ENCODE peak calls at places on chromosomes 2 and 18, in five cellular contexts. One of them, this sample, is unnamed.

GRCh38 chr18:51569153-51569552 is 371.7 kb upstream of the MEX3C start:
- DNase-seq in RWPE2: no peak
- DNase-seq in sigmoid colon: no peak
- DNase-seq in keratinocyte: no peak
- DNase-seq in heart left ventricle: no peak
- DNase-seq in this sample: no peak

GRCh38 chr2:168798076-168798887 is 4.2 kb upstream of the NOSTRIN start:
- DNase-seq in RWPE2: no peak
- DNase-seq in sigmoid colon: no peak
- DNase-seq in keratinocyte: no peak
- DNase-seq in heart left ventricle: no peak
- DNase-seq in this sample: no peak

GRCh38 chr2:191202209-191202721 is 42.9 kb upstream of the MYO1B start:
- DNase-seq in RWPE2: no peak
- DNase-seq in sigmoid colon: no peak
- DNase-seq in keratinocyte: peak
- DNase-seq in heart left ventricle: no peak
- DNase-seq in this sample: no peak

GRCh38 chr2:10303174-10303633 is 500 bp downstream of the HPCAL1 start:
- DNase-seq in RWPE2: no peak
- DNase-seq in sigmoid colon: no peak
- DNase-seq in keratinocyte: no peak
- DNase-seq in heart left ventricle: no peak
- DNase-seq in this sample: no peak

GRCh38 chr18:58784601-58785137 is 80.0 kb upstream of the ZNF532 start:
- DNase-seq in RWPE2: no peak
- DNase-seq in sigmoid colon: no peak
- DNase-seq in keratinocyte: no peak
- DNase-seq in heart left ventricle: no peak
- DNase-seq in this sample: no peak

GRCh38 chr2:38251940-38252339 is 125.1 kb downstream of the ATL2 start:
- DNase-seq in RWPE2: no peak
- DNase-seq in sigmoid colon: no peak
- DNase-seq in keratinocyte: no peak
- DNase-seq in heart left ventricle: no peak
- DNase-seq in this sample: no peak

GRCh38 chr2:9552491-9553178 is 3.0 kb downstream of the ADAM17 start:
- DNase-seq in RWPE2: no peak
- DNase-seq in sigmoid colon: no peak
- DNase-seq in keratinocyte: peak
- DNase-seq in heart left ventricle: no peak
- DNase-seq in this sample: no peak

GRCh38 chr2:219497495-219498279 is 1.0 kb upstream of the GMPPA start:
- DNase-seq in RWPE2: peak
- DNase-seq in sigmoid colon: peak
- DNase-seq in keratinocyte: no peak
- DNase-seq in heart left ventricle: peak
- DNase-seq in this sample: peak

DNA sequence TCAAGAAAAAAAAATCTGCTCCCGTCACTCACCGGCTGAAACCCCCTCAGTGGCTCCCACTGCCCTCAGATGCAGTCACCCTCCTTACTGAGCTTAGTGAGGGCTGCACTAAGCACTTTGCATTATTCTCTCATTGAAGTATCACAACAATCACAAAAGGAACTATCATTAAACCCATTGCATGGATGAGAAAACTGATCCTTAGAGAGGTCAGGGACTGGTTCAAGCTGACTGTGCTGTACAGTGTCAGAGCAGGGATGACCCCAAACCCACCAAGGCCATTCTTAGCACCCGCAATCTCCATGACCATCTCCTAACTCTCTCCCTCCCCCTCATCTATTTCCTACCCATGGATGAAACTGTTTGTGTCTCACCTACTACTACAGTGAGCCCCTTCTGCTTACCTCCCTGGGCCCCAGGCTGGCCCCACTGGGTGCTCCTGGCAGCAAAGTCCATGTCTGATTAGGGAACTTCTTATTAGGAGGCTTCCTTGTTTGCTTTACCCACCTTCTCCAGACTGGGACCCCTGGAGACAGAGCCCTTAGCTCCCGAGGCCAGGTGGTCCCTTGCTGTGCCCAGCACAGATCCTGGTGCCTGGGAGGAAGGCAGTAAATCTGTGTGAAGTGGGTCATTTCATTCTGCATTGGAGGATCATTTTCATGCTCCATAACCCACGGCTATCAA is 139.3 kb upstream of the ID2 start:
- DNase-seq in RWPE2: peak
- DNase-seq in sigmoid colon: no peak
- DNase-seq in keratinocyte: no peak
- DNase-seq in heart left ventricle: no peak
- DNase-seq in this sample: no peak
- H3K27ac ChIP-seq in RWPE2: no peak
- H3K27ac ChIP-seq in sigmoid colon: no peak
- H3K27ac ChIP-seq in keratinocyte: no peak
- H3K27ac ChIP-seq in heart left ventricle: no peak
- H3K27ac ChIP-seq in this sample: peak

GRCh38 chr2:15677141-15677911 is 85.7 kb downstream of the DDX1 start:
- DNase-seq in RWPE2: no peak
- DNase-seq in sigmoid colon: no peak
- DNase-seq in keratinocyte: no peak
- DNase-seq in heart left ventricle: no peak
- DNase-seq in this sample: no peak
- H3K27ac ChIP-seq in RWPE2: no peak
- H3K27ac ChIP-seq in sigmoid colon: no peak
- H3K27ac ChIP-seq in keratinocyte: no peak
- H3K27ac ChIP-seq in heart left ventricle: no peak
- H3K27ac ChIP-seq in this sample: no peak

DNA sequence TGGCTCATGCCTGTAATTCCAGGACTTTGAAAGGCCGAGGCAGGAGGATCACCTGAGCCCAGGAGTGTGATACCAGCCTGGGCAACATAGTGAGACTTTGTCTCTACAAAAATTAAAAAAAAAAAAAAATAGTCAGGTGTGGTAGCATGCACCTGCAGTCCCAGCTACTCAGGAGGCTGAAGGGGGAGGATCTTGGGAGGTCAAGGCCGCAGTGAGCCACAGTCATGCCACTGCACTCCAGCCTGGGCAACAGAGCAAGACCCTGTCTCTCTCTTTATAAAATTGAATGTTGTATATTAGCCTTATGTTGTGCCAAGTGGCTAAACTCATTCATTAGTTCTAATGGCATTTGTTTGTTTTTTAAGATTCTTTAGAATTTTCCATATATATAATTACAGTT is 207.7 kb upstream of the COPS8 start:
- DNase-seq in RWPE2: no peak
- DNase-seq in sigmoid colon: no peak
- DNase-seq in keratinocyte: no peak
- DNase-seq in heart left ventricle: no peak
- DNase-seq in this sample: no peak
- H3K27ac ChIP-seq in RWPE2: no peak
- H3K27ac ChIP-seq in sigmoid colon: no peak
- H3K27ac ChIP-seq in keratinocyte: no peak
- H3K27ac ChIP-seq in heart left ventricle: no peak
- H3K27ac ChIP-seq in this sample: no peak

GRCh38 chr2:228369400-228370031 is 188.0 kb upstream of the SPHKAP start:
- DNase-seq in RWPE2: no peak
- DNase-seq in sigmoid colon: no peak
- DNase-seq in keratinocyte: no peak
- DNase-seq in heart left ventricle: no peak
- DNase-seq in this sample: no peak
- H3K27ac ChIP-seq in RWPE2: no peak
- H3K27ac ChIP-seq in sigmoid colon: no peak
- H3K27ac ChIP-seq in keratinocyte: no peak
- H3K27ac ChIP-seq in heart left ventricle: no peak
- H3K27ac ChIP-seq in this sample: no peak

GRCh38 chr2:15916336-15916735 is 24.0 kb upstream of the MYCN start:
- DNase-seq in RWPE2: no peak
- DNase-seq in sigmoid colon: no peak
- DNase-seq in keratinocyte: no peak
- DNase-seq in heart left ventricle: no peak
- DNase-seq in this sample: no peak

GRCh38 chr2:15919716-15920444 is 20.5 kb upstream of the MYCN start:
- DNase-seq in RWPE2: no peak
- DNase-seq in sigmoid colon: no peak
- DNase-seq in keratinocyte: no peak
- DNase-seq in heart left ventricle: no peak
- DNase-seq in this sample: no peak

GRCh38 chr2:15918761-15919356 is 21.5 kb upstream of the MYCN start:
- DNase-seq in RWPE2: no peak
- DNase-seq in sigmoid colon: no peak
- DNase-seq in keratinocyte: no peak
- DNase-seq in heart left ventricle: no peak
- DNase-seq in this sample: no peak

GRCh38 chr2:15923597-15923996 is 16.8 kb upstream of the MYCN start:
- DNase-seq in RWPE2: no peak
- DNase-seq in sigmoid colon: no peak
- DNase-seq in keratinocyte: no peak
- DNase-seq in heart left ventricle: no peak
- DNase-seq in this sample: no peak

GRCh38 chr2:15920696-15921095 is 19.7 kb upstream of the MYCN start:
- DNase-seq in RWPE2: no peak
- DNase-seq in sigmoid colon: no peak
- DNase-seq in keratinocyte: no peak
- DNase-seq in heart left ventricle: no peak
- DNase-seq in this sample: no peak
- H3K27ac ChIP-seq in RWPE2: no peak
- H3K27ac ChIP-seq in sigmoid colon: no peak
- H3K27ac ChIP-seq in keratinocyte: no peak
- H3K27ac ChIP-seq in heart left ventricle: no peak
- H3K27ac ChIP-seq in this sample: no peak

GRCh38 chr2:156339866-156340265 is 7.3 kb upstream of the NR4A2 start:
- DNase-seq in RWPE2: no peak
- DNase-seq in sigmoid colon: no peak
- DNase-seq in keratinocyte: no peak
- DNase-seq in heart left ventricle: no peak
- DNase-seq in this sample: no peak

GRCh38 chr2:156339110-156339847 is 6.8 kb upstream of the NR4A2 start:
- DNase-seq in RWPE2: no peak
- DNase-seq in sigmoid colon: no peak
- DNase-seq in keratinocyte: no peak
- DNase-seq in heart left ventricle: no peak
- DNase-seq in this sample: no peak

GRCh38 chr2:156340377-156340776 is 7.9 kb upstream of the NR4A2 start:
- DNase-seq in RWPE2: no peak
- DNase-seq in sigmoid colon: no peak
- DNase-seq in keratinocyte: no peak
- DNase-seq in heart left ventricle: no peak
- DNase-seq in this sample: no peak

GRCh38 chr2:156340818-156341481 is 8.4 kb upstream of the NR4A2 start:
- DNase-seq in RWPE2: no peak
- DNase-seq in sigmoid colon: no peak
- DNase-seq in keratinocyte: no peak
- DNase-seq in heart left ventricle: no peak
- DNase-seq in this sample: no peak

GRCh38 chr2:156338578-156338977 is 6.1 kb upstream of the NR4A2 start:
- DNase-seq in RWPE2: no peak
- DNase-seq in sigmoid colon: no peak
- DNase-seq in keratinocyte: no peak
- DNase-seq in heart left ventricle: no peak
- DNase-seq in this sample: no peak
- H3K27ac ChIP-seq in RWPE2: no peak
- H3K27ac ChIP-seq in sigmoid colon: peak
- H3K27ac ChIP-seq in keratinocyte: no peak
- H3K27ac ChIP-seq in heart left ventricle: no peak
- H3K27ac ChIP-seq in this sample: peak

GRCh38 chr18:6884944-6885343 is 155.4 kb downstream of the ARHGAP28 start:
- DNase-seq in RWPE2: no peak
- DNase-seq in sigmoid colon: no peak
- DNase-seq in keratinocyte: no peak
- DNase-seq in heart left ventricle: no peak
- DNase-seq in this sample: no peak
- H3K27ac ChIP-seq in RWPE2: no peak
- H3K27ac ChIP-seq in sigmoid colon: peak
- H3K27ac ChIP-seq in keratinocyte: no peak
- H3K27ac ChIP-seq in heart left ventricle: no peak
- H3K27ac ChIP-seq in this sample: no peak

GRCh38 chr2:88080545-88080944 is 12.9 kb downstream of the SMYD1 start:
- DNase-seq in RWPE2: no peak
- DNase-seq in sigmoid colon: no peak
- DNase-seq in keratinocyte: no peak
- DNase-seq in heart left ventricle: no peak
- DNase-seq in this sample: no peak
- H3K27ac ChIP-seq in RWPE2: no peak
- H3K27ac ChIP-seq in sigmoid colon: no peak
- H3K27ac ChIP-seq in keratinocyte: no peak
- H3K27ac ChIP-seq in heart left ventricle: no peak
- H3K27ac ChIP-seq in this sample: no peak

This sample was measured in CD4-positive, CD25-positive, alpha-beta regulatory T cell.